ENCODE peak calls at places on chromosome 11, in five cellular contexts. W, Z, D, N and T are unnamed samples.

GRCh38 chr11:12599408-12600143 is 74.6 kb upstream of the TEAD1 start:
- DNase-seq in N (peak), Z (peak), W (peak), D (no peak), T (peak)

GRCh38 chr11:32713496-32713895 is 81.0 kb downstream of the CCDC73 start:
- DNase-seq in N (no peak), D (no peak), W (no peak), Z (peak), T (no peak)

GRCh38 chr11:126459691-126460404 is 104.4 kb downstream of the ST3GAL4 start:
- DNase-seq in D (peak), Z (no peak), N (no peak), W (no peak), T (no peak)

GRCh38 chr11:44034639-44035038 is 13.1 kb upstream of the ACCSL start:
- DNase-seq in D (no peak), W (no peak), N (no peak), Z (no peak), T (no peak)

GRCh38 chr11:694563-695331 is at the start of gene DEAF1:
- DNase-seq in D (peak), Z (peak), N (peak), W (peak), T (peak)

GRCh38 chr11:22828373-22828772 is 1.2 kb downstream of the SVIP start:
- DNase-seq in W (no peak), N (no peak), Z (no peak), D (no peak), T (no peak)

GRCh38 chr11:68488623-68489022 is 28.1 kb downstream of the PPP6R3 start:
- DNase-seq in W (no peak), Z (no peak), D (no peak), N (no peak), T (no peak)

GRCh38 chr11:12529793-12530192 is 144.4 kb upstream of the TEAD1 start:
- DNase-seq in W (no peak), D (no peak), N (no peak), Z (no peak), T (no peak)

GRCh38 chr11:70760416-70761020 is 362.2 kb downstream of the CTTN start:
- DNase-seq in W (no peak), D (no peak), N (no peak), Z (peak), T (no peak)

GRCh38 chr11:40544162-40544561 is 915.3 kb downstream of the LRRC4C start:
- DNase-seq in Z (no peak), D (no peak), W (no peak), N (no peak), T (no peak)

GRCh38 chr11:12269104-12269441 is 108.3 kb upstream of the PARVA start:
- DNase-seq in D (peak), N (no peak), W (no peak), Z (peak), T (peak)

GRCh38 chr11:96134622-96135021 is 208.4 kb downstream of the MAML2 start:
- DNase-seq in D (no peak), N (no peak), W (no peak), Z (no peak), T (no peak)

GRCh38 chr11:27097538-27097937 is 56.9 kb downstream of the BBOX1 start:
- DNase-seq in Z (no peak), D (no peak), W (no peak), N (no peak), T (no peak)

GRCh38 chr11:68135161-68135560 is 14.0 kb upstream of the CHKA start:
- DNase-seq in Z (no peak), W (no peak), N (no peak), D (no peak), T (no peak)

GRCh38 chr11:62984451-62984991 is at the start of gene SLC22A6:
- DNase-seq in N (no peak), Z (no peak), W (no peak), D (no peak), T (no peak)

GRCh38 chr11:57649826-57650738 is at the start of gene YPEL4:
- DNase-seq in W (peak), Z (peak), D (peak), N (peak), T (no peak)

GRCh38 chr11:31690041-31690440 is 121.1 kb downstream of the PAX6 start:
- DNase-seq in Z (no peak), W (no peak), D (no peak), N (no peak), T (no peak)

GRCh38 chr11:1521382-1522080 is 35.0 kb upstream of the MOB2 start:
- DNase-seq in D (no peak), Z (no peak), N (no peak), W (no peak), T (no peak)

GRCh38 chr11:75236062-75236461 is 4.5 kb upstream of the TPBGL start:
- DNase-seq in Z (no peak), D (no peak), W (no peak), N (no peak), T (no peak)

GRCh38 chr11:116782728-116783127 is 5.1 kb downstream of the ZPR1 start:
- DNase-seq in D (no peak), W (no peak), N (no peak), Z (peak), T (no peak)

GRCh38 chr11:113106507-113106906 is 145.3 kb downstream of the NCAM1 start:
- DNase-seq in Z (no peak), D (no peak), N (no peak), W (no peak), T (no peak)

GRCh38 chr11:61837411-61838005 is 9.4 kb downstream of the FADS2 start:
- DNase-seq in Z (no peak), D (no peak), N (no peak), W (no peak), T (no peak)

GRCh38 chr11:76763573-76764348 is 19.4 kb upstream of the TSKU start:
- DNase-seq in D (peak), W (no peak), Z (peak), N (peak), T (no peak)

GRCh38 chr11:55658031-55658573 is 3.9 kb upstream of the OR4C6 start:
- DNase-seq in D (no peak), W (no peak), Z (peak), N (no peak), T (no peak)

GRCh38 chr11:120835601-120836228 is 188.2 kb upstream of the TBCEL start:
- DNase-seq in Z (peak), N (no peak), W (no peak), D (no peak), T (no peak)

GRCh38 chr11:96122601-96123044 is 198.7 kb upstream of the MTMR2 start:
- DNase-seq in W (no peak), N (no peak), D (no peak), Z (peak), T (no peak)

GRCh38 chr11:34600339-34601084 is 20.4 kb upstream of the EHF start:
- DNase-seq in D (no peak), W (no peak), Z (no peak), N (no peak), T (peak)

GRCh38 chr11:20873054-20873453 is 203.7 kb downstream of the NELL1 start:
- DNase-seq in Z (peak), D (no peak), W (no peak), N (no peak), T (no peak)

GRCh38 chr11:94650756-94651155 is 83.6 kb downstream of the PIWIL4 start:
- DNase-seq in Z (no peak), W (peak), N (peak), D (peak), T (no peak)

GRCh38 chr11:67119577-67120391 is 721 bp downstream of the KDM2A start:
- DNase-seq in N (peak), D (peak), Z (peak), W (no peak), T (no peak)

GRCh38 chr11:9776203-9776602 is 112.3 kb downstream of the SWAP70 start:
- DNase-seq in D (no peak), W (no peak), Z (peak), N (no peak), T (no peak)

GRCh38 chr11:87421422-87421821 is 383.7 kb downstream of the TMEM135 start:
- DNase-seq in W (no peak), Z (peak), N (no peak), D (peak), T (peak)

GRCh38 chr11:127890026-127890611 is 697.2 kb downstream of the ETS1 start:
- DNase-seq in D (no peak), N (no peak), W (no peak), Z (peak), T (no peak)

GRCh38 chr11:90997241-90997640 is 774.4 kb upstream of the CHORDC1 start:
- DNase-seq in D (no peak), W (no peak), N (no peak), Z (no peak), T (no peak)

GRCh38 chr11:77236901-77237300 is 64.6 kb downstream of the GDPD4 start:
- DNase-seq in W (no peak), Z (peak), N (no peak), D (no peak), T (no peak)

GRCh38 chr11:129996113-129996870 is 6.3 kb downstream of the PRDM10 start:
- DNase-seq in Z (no peak), N (no peak), D (peak), W (no peak), T (no peak)

GRCh38 chr11:75535039-75535563 is 9.4 kb upstream of the GDPD5 start:
- DNase-seq in Z (no peak), D (no peak), N (no peak), W (no peak), T (no peak)

GRCh38 chr11:108960498-108960897 is 295.6 kb downstream of the DDX10 start:
- DNase-seq in D (no peak), N (no peak), W (no peak), Z (peak), T (no peak)

GRCh38 chr11:112797072-112797471 is 164.1 kb upstream of the NCAM1 start:
- DNase-seq in N (no peak), Z (no peak), D (no peak), W (no peak), T (no peak)

GRCh38 chr11:2696461-2696860 is 3.3 kb downstream of the KCNQ1OT1 start:
- DNase-seq in W (no peak), D (peak), Z (no peak), N (no peak), T (no peak)

GRCh38 chr11:2693271-2693833 is 6.4 kb downstream of the KCNQ1OT1 start:
- DNase-seq in Z (no peak), W (no peak), N (peak), D (peak), T (no peak)

GRCh38 chr11:2693851-2694261 is 5.9 kb downstream of the KCNQ1OT1 start:
- DNase-seq in D (peak), Z (peak), W (peak), N (peak), T (no peak)

GRCh38 chr11:2694995-2695939 is 4.5 kb downstream of the KCNQ1OT1 start:
- DNase-seq in D (peak), W (peak), Z (no peak), N (no peak), T (no peak)

DNA sequence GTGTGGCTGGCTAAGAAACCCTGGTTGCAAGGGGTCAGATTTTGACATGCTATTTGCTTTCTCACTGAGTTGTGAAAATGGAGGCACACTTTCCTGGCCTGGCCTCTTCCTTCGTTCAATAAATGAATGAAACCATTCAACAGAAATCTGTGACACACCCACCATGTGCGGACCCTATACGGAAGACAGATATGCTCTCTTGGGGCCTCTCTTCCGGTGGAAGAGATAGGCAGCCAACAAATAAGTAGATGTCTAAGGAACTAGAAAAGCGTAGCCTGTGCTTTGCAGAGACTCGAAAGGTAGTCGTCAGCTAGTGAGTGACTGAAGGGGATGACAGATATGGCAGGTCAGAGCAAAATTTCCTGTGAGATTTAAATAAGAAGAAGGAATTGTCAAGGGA is 5.3 kb downstream of the KCNQ1OT1 start:
- DNase-seq in N (no peak), W (no peak), Z (no peak), D (peak), T (no peak)
- H3K4me3 ChIP-seq in N (no peak), W (no peak), Z (no peak), D (no peak), T (no peak)

DNA sequence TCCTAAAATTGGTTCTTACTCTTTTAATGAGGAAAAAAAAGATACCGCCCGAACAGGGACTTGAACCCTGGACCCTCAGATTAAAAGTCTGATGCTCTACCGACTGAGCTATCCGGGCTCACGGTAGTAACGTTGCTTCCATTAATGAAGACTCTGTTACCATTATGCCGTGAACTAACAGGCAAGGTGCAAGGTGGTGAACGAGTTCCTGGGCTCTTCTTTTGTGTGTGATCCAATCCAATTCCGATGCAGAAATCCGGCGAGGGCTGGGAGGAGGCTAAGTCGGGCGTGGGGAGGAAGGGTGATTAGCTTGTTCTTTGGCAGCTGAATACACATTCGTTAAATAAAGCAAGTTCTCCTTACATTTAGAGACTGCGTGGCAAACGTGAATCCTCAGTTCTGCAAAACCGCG is 49.0 kb downstream of the OR4D9 start:
- DNase-seq in Z (peak), D (peak), W (no peak), N (peak), T (peak)
- H3K27ac ChIP-seq in Z (peak), D (peak), W (peak), N (peak), T (peak)

GRCh38 chr11:65546217-65546958 is 11.8 kb downstream of the LTBP3 start:
- DNase-seq in W (peak), Z (peak), D (peak), N (peak), T (peak)

GRCh38 chr11:65545853-65546216 is 12.3 kb downstream of the LTBP3 start:
- DNase-seq in D (no peak), W (no peak), N (no peak), Z (no peak), T (no peak)

GRCh38 chr11:65549088-65549487 is 9.1 kb downstream of the LTBP3 start:
- DNase-seq in W (no peak), D (no peak), N (no peak), Z (no peak), T (no peak)

GRCh38 chr11:65551572-65552398 is 6.4 kb downstream of the LTBP3 start:
- DNase-seq in D (no peak), Z (peak), W (peak), N (peak), T (peak)

GRCh38 chr11:65547446-65548125 is 10.6 kb downstream of the LTBP3 start:
- DNase-seq in Z (no peak), N (no peak), W (no peak), D (no peak), T (no peak)
- TF ChIP-seq CTCF in Z (no peak), N (no peak), W (no peak), D (no peak), T (no peak)

DNA sequence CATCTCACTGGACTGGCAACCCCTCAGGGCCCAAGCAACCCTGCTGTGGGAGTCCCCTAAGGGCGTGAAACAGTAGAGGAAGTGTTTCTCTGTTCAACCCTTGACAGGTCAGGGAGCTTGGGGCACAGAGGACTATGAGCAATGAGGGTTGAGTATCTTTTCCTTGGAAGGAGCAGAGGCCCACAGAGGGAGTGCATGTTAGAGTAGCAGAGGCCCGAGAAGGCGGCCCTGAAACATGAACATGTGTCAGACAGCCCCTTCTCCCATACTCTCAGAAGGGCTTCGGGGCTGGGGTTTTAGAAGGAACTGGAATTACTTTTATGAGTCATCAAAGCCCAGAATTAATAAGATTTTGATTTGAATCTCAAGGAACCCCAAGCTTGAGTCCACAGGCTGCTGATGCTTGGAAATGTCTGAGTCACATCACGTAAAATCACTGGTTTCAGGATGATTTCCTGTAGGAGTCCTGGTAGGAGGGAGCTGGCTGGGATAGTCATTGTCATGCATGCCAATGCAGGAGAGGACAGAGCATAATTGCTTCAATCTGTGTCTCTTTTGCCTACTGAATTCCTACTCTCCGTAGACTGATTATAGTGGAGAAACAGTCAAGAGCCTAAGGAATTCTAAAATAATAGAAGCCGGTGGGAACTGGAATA is 22.6 kb downstream of the C11orf71 start:
- DNase-seq in D (no peak), Z (peak), W (no peak), N (no peak), T (no peak)
- H3K4me3 ChIP-seq in D (no peak), Z (no peak), W (no peak), N (no peak), T (no peak)